ENCODE peak calls at places on chromosomes 1 and 21, in nine cellular contexts. U is iPS-NIHi11; I is glomerular endothelial cell; V is CD4-positive, alpha-beta memory T cell; O is stimulated activated CD4-positive, alpha-beta T cell treated with anti-CD3 and anti-CD28 coated beads, Interleukin-15, amount 100 ng/mL, for 24 hours; X is GM10248; G is psoas muscle; P is Kasumi-1; A is activated naive CD8-positive, alpha-beta T cell treated with anti-CD3 and anti-CD28 coated beads, Interleukin-2, amount 50 U/mL, for 24 hours. K is an unnamed sample.

GRCh38 chr1:62144238-62144831 is 50.3 kb upstream of the L1TD1 start:
- DNase-seq in U (peak), I (no peak), V (peak), O (peak), X (peak), G (no peak), P (peak), A (peak), K (peak)

GRCh38 chr1:204828352-204828850 is 42.3 kb upstream of the NFASC start:
- DNase-seq in U (peak), I (no peak), V (peak), O (peak), X (no peak), G (peak), P (no peak), A (peak), K (no peak)

GRCh38 chr1:230191079-230191478 is 124.0 kb downstream of the GALNT2 start:
- DNase-seq in U (no peak), I (peak), V (no peak), O (no peak), X (no peak), G (no peak), P (peak), A (no peak), K (peak)

GRCh38 chr1:112387807-112388206 is 8.2 kb upstream of the CTTNBP2NL start:
- DNase-seq in U (no peak), I (no peak), V (no peak), O (no peak), X (no peak), G (no peak), P (no peak), A (no peak), K (no peak)

GRCh38 chr1:174659823-174660222 is 212.1 kb downstream of the GPR52 start:
- DNase-seq in U (no peak), I (no peak), V (no peak), O (no peak), X (no peak), G (no peak), P (no peak), A (no peak), K (no peak)

GRCh38 chr1:85578321-85579295 is 2.0 kb upstream of the CCN1 start:
- DNase-seq in U (no peak), I (peak), V (no peak), O (no peak), X (no peak), G (no peak), P (no peak), A (no peak), K (no peak)

GRCh38 chr1:73593379-73593778 is 604.6 kb downstream of the LRRIQ3 start:
- DNase-seq in U (peak), I (no peak), V (no peak), O (no peak), X (no peak), G (no peak), P (peak), A (no peak), K (peak)

GRCh38 chr1:209202826-209203439 is 380.6 kb upstream of the CAMK1G start:
- DNase-seq in U (peak), I (no peak), V (peak), O (peak), X (peak), G (no peak), P (peak), A (no peak), K (peak)

GRCh38 chr1:16903054-16903453 is 7.3 kb downstream of the RNU1-2 start:
- DNase-seq in U (no peak), I (no peak), V (no peak), O (no peak), X (no peak), G (no peak), P (no peak), A (no peak), K (peak)

GRCh38 chr21:34360488-34361241 is 3.1 kb upstream of the KCNE2 start:
- DNase-seq in U (no peak), I (no peak), V (no peak), O (no peak), X (no peak), G (no peak), P (no peak), A (no peak), K (no peak)